ENCODE peak calls at places on chromosomes 11 and 22, in four cellular contexts. P is keratinocyte; Y is CD8-positive, alpha-beta T cell; R is mucosa of descending colon. G is an unnamed sample. For H3K36me3, the result is how much of the 10 kb centered on the place peaks cover.

GRCh38 chr11:69638941-69639681 is 1.8 kb upstream of the CCND1 start:
- DNase-seq in P (peak), Y (no peak), R (peak), G (peak)

GRCh38 chr22:46010951-46011626 is 34.1 kb upstream of the WNT7B start:
- DNase-seq in P (no peak), Y (no peak), R (peak), G (no peak)

GRCh38 chr11:25938952-25939351 is 393.0 kb upstream of the ANO3 start:
- DNase-seq in P (no peak), Y (no peak), R (no peak), G (no peak)

GRCh38 chr22:37487559-37487958 is 1.4 kb upstream of the MFNG start:
- DNase-seq in P (no peak), Y (no peak), R (no peak), G (no peak)

GRCh38 chr11:27696112-27696511 is 4.1 kb downstream of the BDNF start:
- DNase-seq in P (no peak), Y (no peak), R (no peak), G (no peak)

GRCh38 chr11:7597620-7598019 is 75.7 kb downstream of the CYB5R2 start:
- DNase-seq in P (no peak), Y (no peak), R (peak), G (no peak)

GRCh38 chr22:31940506-31940905 is 3.8 kb upstream of the YWHAH start:
- DNase-seq in P (no peak), Y (no peak), R (no peak), G (no peak)

GRCh38 chr22:19855504-19856409 is 1.1 kb upstream of the GNB1L start:
- DNase-seq in P (no peak), Y (no peak), R (peak), G (no peak)

GRCh38 chr11:111045408-111045806 is 200.1 kb upstream of the POU2AF2 start:
- DNase-seq in P (no peak), Y (no peak), R (no peak), G (no peak)

GRCh38 chr11:57635236-57635635 is 14.5 kb downstream of the YPEL4 start:
- DNase-seq in P (no peak), Y (no peak), R (no peak), G (no peak)

GRCh38 chr11:45354976-45355705 is 69.0 kb upstream of the SYT13 start:
- DNase-seq in P (no peak), Y (peak), R (peak), G (peak)

GRCh38 chr22:44620129-44620840 is 81.7 kb upstream of the PRR5 start:
- DNase-seq in P (no peak), Y (peak), R (peak), G (no peak)

GRCh38 chr11:131025020-131025419 is 108.7 kb upstream of the SNX19 start:
- DNase-seq in P (no peak), Y (no peak), R (no peak), G (no peak)

GRCh38 chr11:61814242-61814957 is 2.4 kb downstream of the FADS1 start:
- DNase-seq in P (no peak), Y (no peak), R (no peak), G (no peak)

GRCh38 chr11:65293909-65294381 is 20.7 kb upstream of the CDC42EP2 start:
- DNase-seq in P (no peak), Y (no peak), R (no peak), G (no peak)

GRCh38 chr22:42439821-42440674 is 7.8 kb upstream of the NFAM1 start:
- DNase-seq in P (no peak), Y (no peak), R (no peak), G (no peak)

GRCh38 chr11:72223615-72224586 is 666 bp upstream of the INPPL1 start:
- DNase-seq in P (no peak), Y (peak), R (peak), G (no peak)

GRCh38 chr11:72221386-72221785 is 3.2 kb upstream of the INPPL1 start:
- DNase-seq in P (no peak), Y (no peak), R (no peak), G (no peak)

GRCh38 chr11:72222106-72222891 is 2.3 kb upstream of the INPPL1 start:
- DNase-seq in P (no peak), Y (no peak), R (no peak), G (no peak)

GRCh38 chr11:72224587-72225410 is at the start of gene INPPL1:
- DNase-seq in P (no peak), Y (no peak), R (peak), G (no peak)

DNA sequence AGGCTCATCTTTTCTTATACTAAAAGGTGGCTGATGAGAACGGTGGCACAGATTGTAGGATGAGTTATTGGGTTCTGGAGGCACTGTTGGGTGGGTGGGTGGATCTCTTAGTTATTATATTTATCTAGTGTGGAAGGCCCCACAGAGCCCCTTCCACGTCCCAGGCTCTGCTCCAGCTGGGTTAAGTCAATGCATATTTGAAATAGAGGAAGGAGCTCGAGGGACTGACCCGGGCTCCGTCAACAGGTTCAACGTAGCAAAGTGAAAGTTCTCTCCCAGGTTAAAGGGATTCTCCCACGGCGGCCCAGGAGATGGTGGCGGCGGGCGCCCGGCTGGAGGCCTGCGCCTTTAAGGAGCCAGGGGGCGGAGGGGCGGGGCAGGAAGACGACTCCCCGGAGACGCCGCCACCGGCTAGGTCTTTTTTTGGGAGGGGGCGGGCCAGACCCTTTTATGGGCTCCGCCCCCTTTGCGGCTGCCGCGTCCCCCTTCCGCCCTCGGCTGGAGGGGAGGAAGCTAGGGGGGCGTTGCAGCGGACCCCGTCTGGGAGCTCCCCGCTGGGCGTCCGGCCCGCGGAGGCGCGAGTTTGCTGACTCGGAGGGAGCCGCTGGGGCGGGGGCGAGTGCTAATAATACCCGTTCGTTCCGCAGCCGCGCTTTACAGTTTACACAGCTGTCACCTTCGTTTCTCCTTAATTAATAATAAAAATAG is 1.5 kb upstream of the INPPL1 start:
- DNase-seq in P (peak), Y (peak), R (peak), G (peak)
- TF ChIP-seq CTCF in P (no peak), Y (no peak), R (peak), G (peak)

GRCh38 chr11:1197431-1197885 is 25.4 kb upstream of the MUC5B start:
- DNase-seq in P (no peak), Y (no peak), R (peak), G (no peak)
- H3K36me3 ChIP-seq in P (under half), Y (under half), R (under half), G (under half)

GRCh38 chr11:63557548-63557947 is 5.6 kb downstream of the PLAAT2 start:
- DNase-seq in P (no peak), Y (no peak), R (no peak), G (no peak)
- TF ChIP-seq CTCF in P (no peak), Y (no peak), R (no peak), G (no peak)

DNA sequence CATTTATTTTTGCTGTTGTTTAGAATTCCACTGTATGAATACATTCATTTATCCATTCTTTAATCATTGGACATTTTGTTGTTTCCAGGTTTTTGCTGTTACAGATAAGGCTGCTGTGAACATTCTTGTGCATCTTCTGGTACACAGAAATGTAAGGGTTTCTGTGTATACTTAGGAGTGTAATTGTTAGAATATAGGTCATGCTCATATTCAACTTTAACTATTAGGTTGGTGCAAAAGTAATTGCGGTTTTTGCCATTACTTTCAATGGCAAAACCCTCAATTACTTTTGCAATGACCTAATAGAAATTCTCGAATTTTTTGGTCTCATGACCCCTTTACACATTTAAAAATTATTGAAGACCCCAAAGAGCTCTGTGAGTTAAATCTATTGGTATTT is 17.3 kb downstream of the ACER3 start:
- DNase-seq in P (no peak), Y (no peak), R (no peak), G (no peak)
- H3K36me3 ChIP-seq in P (under half), Y (under half), R (under half), G (under half)

DNA sequence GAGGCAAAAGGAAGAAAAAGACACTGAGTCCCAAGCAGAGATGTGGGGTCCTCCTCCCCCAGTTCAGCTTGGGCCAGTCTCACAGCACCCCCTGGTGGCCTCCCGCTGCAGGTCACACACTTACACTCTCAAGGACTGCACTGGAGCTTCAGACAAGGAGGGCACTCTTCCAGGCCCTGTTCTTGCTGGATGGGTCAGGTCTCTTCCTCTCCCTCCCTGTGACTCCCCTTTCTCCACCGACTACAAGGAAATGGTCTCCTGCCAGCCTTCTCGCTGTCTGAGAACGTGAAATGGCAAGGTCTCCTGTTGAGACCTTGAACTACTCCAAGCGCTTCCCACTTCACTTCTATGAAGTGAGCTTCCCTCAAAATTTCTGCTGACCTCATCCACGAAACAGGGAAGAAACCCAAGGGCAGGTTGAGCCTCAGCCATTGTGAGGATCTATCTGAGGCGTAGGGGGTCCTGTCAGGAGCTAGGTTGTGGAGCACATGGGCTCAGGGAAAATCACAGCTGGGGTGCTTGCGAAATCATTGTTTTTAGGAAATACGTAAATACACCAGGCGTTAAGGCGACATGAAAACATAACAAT is 11.2 kb upstream of the IGLL1 start:
- DNase-seq in P (peak), Y (peak), R (peak), G (no peak)
- TF ChIP-seq CTCF in P (peak), Y (peak), R (peak), G (peak)